ENCODE peak calls at places on chromosomes 12 and 14, in six cellular contexts. One of them, this sample, is unnamed.

GRCh38 chr14:96502621-96503251 is 554 bp downstream of the PAPOLA start:
- DNase-seq in AG09309: no peak
- DNase-seq in adrenal gland: peak; percentile 64
- DNase-seq in astrocyte of the spinal cord: peak; percentile 22
- DNase-seq in IMR-90: peak; percentile 13
- DNase-seq in fibroblast of the aortic adventitia: peak; percentile 25
- DNase-seq in this sample: peak; percentile 35

GRCh38 chr12:122894173-122895121 is 1.5 kb downstream of the VPS37B start:
- DNase-seq in AG09309: no peak
- DNase-seq in adrenal gland: no peak
- DNase-seq in astrocyte of the spinal cord: no peak
- DNase-seq in IMR-90: no peak
- DNase-seq in fibroblast of the aortic adventitia: no peak
- DNase-seq in this sample: no peak

GRCh38 chr12:69824028-69824427 is 999 bp upstream of the MYRFL start:
- DNase-seq in AG09309: no peak
- DNase-seq in adrenal gland: no peak
- DNase-seq in astrocyte of the spinal cord: no peak
- DNase-seq in IMR-90: no peak
- DNase-seq in fibroblast of the aortic adventitia: no peak
- DNase-seq in this sample: no peak

GRCh38 chr12:113005759-113006158 is 27.4 kb downstream of the OAS2 start:
- DNase-seq in AG09309: no peak
- DNase-seq in adrenal gland: no peak
- DNase-seq in astrocyte of the spinal cord: no peak
- DNase-seq in IMR-90: no peak
- DNase-seq in fibroblast of the aortic adventitia: peak; percentile 31
- DNase-seq in this sample: peak; percentile 17

GRCh38 chr12:66493841-66494240 is 185.0 kb downstream of the GRIP1 start:
- DNase-seq in AG09309: no peak
- DNase-seq in adrenal gland: no peak
- DNase-seq in astrocyte of the spinal cord: no peak
- DNase-seq in IMR-90: no peak
- DNase-seq in fibroblast of the aortic adventitia: no peak
- DNase-seq in this sample: no peak

GRCh38 chr12:38384816-38385491 is 68.4 kb downstream of the ALG10B start:
- DNase-seq in AG09309: no peak
- DNase-seq in adrenal gland: no peak
- DNase-seq in astrocyte of the spinal cord: no peak
- DNase-seq in IMR-90: no peak
- DNase-seq in fibroblast of the aortic adventitia: no peak
- DNase-seq in this sample: no peak

GRCh38 chr12:93753285-93753684 is 76.1 kb downstream of the CRADD start:
- DNase-seq in AG09309: no peak
- DNase-seq in adrenal gland: no peak
- DNase-seq in astrocyte of the spinal cord: no peak
- DNase-seq in IMR-90: no peak
- DNase-seq in fibroblast of the aortic adventitia: no peak
- DNase-seq in this sample: no peak

GRCh38 chr14:105430535-105430934 is 10.9 kb downstream of the MTA1 start:
- DNase-seq in AG09309: no peak
- DNase-seq in adrenal gland: peak; percentile 63
- DNase-seq in astrocyte of the spinal cord: peak; percentile 45
- DNase-seq in IMR-90: peak; percentile 66
- DNase-seq in fibroblast of the aortic adventitia: peak; percentile 71
- DNase-seq in this sample: peak; percentile 84

GRCh38 chr12:7907009-7907408 is 29.0 kb downstream of the SLC2A3 start:
- DNase-seq in AG09309: peak; percentile 4
- DNase-seq in adrenal gland: peak; percentile 46
- DNase-seq in astrocyte of the spinal cord: peak; percentile 55
- DNase-seq in IMR-90: peak; percentile 61
- DNase-seq in fibroblast of the aortic adventitia: peak; percentile 46
- DNase-seq in this sample: peak; percentile 43
- TF ChIP-seq CTCF in AG09309: peak; percentile 41
- TF ChIP-seq CTCF in adrenal gland: peak; percentile 18
- TF ChIP-seq CTCF in astrocyte of the spinal cord: peak; percentile 51
- TF ChIP-seq CTCF in IMR-90: peak; percentile 52
- TF ChIP-seq CTCF in fibroblast of the aortic adventitia: peak; percentile 42
- TF ChIP-seq CTCF in this sample: peak; percentile 39

GRCh38 chr14:20334017-20334416 is 938 bp upstream of the CCNB1IP1 start:
- DNase-seq in AG09309: no peak
- DNase-seq in adrenal gland: no peak
- DNase-seq in astrocyte of the spinal cord: no peak
- DNase-seq in IMR-90: no peak
- DNase-seq in fibroblast of the aortic adventitia: no peak
- DNase-seq in this sample: no peak
- H3K4me3 ChIP-seq in AG09309: no peak overlapping the region
- H3K4me3 ChIP-seq in adrenal gland: no peak overlapping the region
- H3K4me3 ChIP-seq in astrocyte of the spinal cord: no peak overlapping the region
- H3K4me3 ChIP-seq in IMR-90: no peak overlapping the region
- H3K4me3 ChIP-seq in fibroblast of the aortic adventitia: no peak overlapping the region
- H3K4me3 ChIP-seq in this sample: no peak overlapping the region

DNA sequence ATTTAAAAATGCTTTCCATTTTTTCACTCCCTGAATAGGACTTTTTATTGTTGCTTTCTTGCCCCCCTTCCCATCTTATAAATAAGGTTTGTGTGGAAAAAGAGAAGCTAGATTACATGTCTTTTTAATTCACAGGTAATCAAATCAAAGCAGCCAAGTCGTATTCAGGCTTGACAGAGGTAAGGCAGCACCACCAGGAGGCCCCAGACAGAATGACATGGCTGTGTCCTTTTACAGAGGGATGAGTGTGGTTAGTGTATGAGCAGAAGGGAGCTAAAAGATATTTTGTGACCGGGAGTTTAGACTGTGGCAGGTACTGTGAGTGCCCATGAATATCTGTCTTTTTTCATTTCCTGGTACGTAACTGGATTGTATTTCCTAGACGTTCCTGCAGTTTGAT is 596.1 kb downstream of the ETNK1 start:
- DNase-seq in AG09309: no peak
- DNase-seq in adrenal gland: no peak
- DNase-seq in astrocyte of the spinal cord: no peak
- DNase-seq in IMR-90: no peak
- DNase-seq in fibroblast of the aortic adventitia: no peak
- DNase-seq in this sample: no peak
- TF ChIP-seq CTCF in AG09309: no peak
- TF ChIP-seq CTCF in adrenal gland: no peak
- TF ChIP-seq CTCF in astrocyte of the spinal cord: peak; percentile 38
- TF ChIP-seq CTCF in IMR-90: no peak
- TF ChIP-seq CTCF in fibroblast of the aortic adventitia: peak; percentile 17
- TF ChIP-seq CTCF in this sample: peak; percentile 2

DNA sequence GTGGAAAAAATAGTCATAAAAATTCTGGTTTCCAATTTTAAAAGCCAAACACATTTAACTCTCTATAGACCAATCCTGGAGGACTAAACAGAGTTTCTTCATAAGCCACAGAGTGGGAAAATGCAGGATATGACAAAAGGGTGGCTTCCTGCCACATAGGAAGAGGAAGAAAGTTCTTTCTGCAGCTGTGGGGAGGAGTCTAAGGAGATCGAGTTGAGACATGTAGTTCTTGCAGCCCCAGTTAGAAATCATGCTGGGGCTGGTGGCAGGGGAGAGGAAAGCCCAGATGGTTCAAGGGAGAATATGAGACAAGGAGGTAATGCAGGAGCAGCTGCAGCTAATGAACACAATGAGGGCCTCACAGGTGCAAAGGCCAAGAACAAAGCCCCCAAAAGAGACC is 85.0 kb upstream of the ARID2 start:
- DNase-seq in AG09309: no peak
- DNase-seq in adrenal gland: no peak
- DNase-seq in astrocyte of the spinal cord: peak; percentile 19
- DNase-seq in IMR-90: peak; percentile 71
- DNase-seq in fibroblast of the aortic adventitia: peak; percentile 55
- DNase-seq in this sample: peak; percentile 75
- H3K4me3 ChIP-seq in AG09309: no peak overlapping the region
- H3K4me3 ChIP-seq in adrenal gland: no peak overlapping the region
- H3K4me3 ChIP-seq in astrocyte of the spinal cord: no peak overlapping the region
- H3K4me3 ChIP-seq in IMR-90: no peak overlapping the region
- H3K4me3 ChIP-seq in fibroblast of the aortic adventitia: no peak overlapping the region
- H3K4me3 ChIP-seq in this sample: no peak overlapping the region

GRCh38 chr14:78835052-78835451 is 664.9 kb downstream of the NRXN3 start:
- DNase-seq in AG09309: no peak
- DNase-seq in adrenal gland: no peak
- DNase-seq in astrocyte of the spinal cord: no peak
- DNase-seq in IMR-90: no peak
- DNase-seq in fibroblast of the aortic adventitia: no peak
- DNase-seq in this sample: no peak

GRCh38 chr14:78835909-78836308 is 665.7 kb downstream of the NRXN3 start:
- DNase-seq in AG09309: no peak
- DNase-seq in adrenal gland: no peak
- DNase-seq in astrocyte of the spinal cord: no peak
- DNase-seq in IMR-90: no peak
- DNase-seq in fibroblast of the aortic adventitia: no peak
- DNase-seq in this sample: no peak

GRCh38 chr14:78840898-78841297 is 670.7 kb downstream of the NRXN3 start:
- DNase-seq in AG09309: no peak
- DNase-seq in adrenal gland: no peak
- DNase-seq in astrocyte of the spinal cord: no peak
- DNase-seq in IMR-90: no peak
- DNase-seq in fibroblast of the aortic adventitia: no peak
- DNase-seq in this sample: no peak

GRCh38 chr14:78836777-78837176 is 666.6 kb downstream of the NRXN3 start:
- DNase-seq in AG09309: peak; percentile 10
- DNase-seq in adrenal gland: no peak
- DNase-seq in astrocyte of the spinal cord: peak; percentile 64
- DNase-seq in IMR-90: peak; percentile 52
- DNase-seq in fibroblast of the aortic adventitia: peak; percentile 52
- DNase-seq in this sample: peak; percentile 60
- TF ChIP-seq CTCF in AG09309: peak; percentile 44
- TF ChIP-seq CTCF in adrenal gland: no peak
- TF ChIP-seq CTCF in astrocyte of the spinal cord: peak; percentile 53
- TF ChIP-seq CTCF in IMR-90: peak; percentile 37
- TF ChIP-seq CTCF in fibroblast of the aortic adventitia: peak; percentile 28
- TF ChIP-seq CTCF in this sample: peak; percentile 40

GRCh38 chr14:70698288-70698687 is 56.6 kb downstream of the TTC9 start:
- DNase-seq in AG09309: no peak
- DNase-seq in adrenal gland: peak; percentile 23
- DNase-seq in astrocyte of the spinal cord: peak; percentile 32
- DNase-seq in IMR-90: peak; percentile 19
- DNase-seq in fibroblast of the aortic adventitia: peak; percentile 50
- DNase-seq in this sample: peak; percentile 12
- H3K4me3 ChIP-seq in AG09309: no peak overlapping the region
- H3K4me3 ChIP-seq in adrenal gland: no peak overlapping the region
- H3K4me3 ChIP-seq in astrocyte of the spinal cord: no peak overlapping the region
- H3K4me3 ChIP-seq in IMR-90: no peak overlapping the region
- H3K4me3 ChIP-seq in fibroblast of the aortic adventitia: no peak overlapping the region
- H3K4me3 ChIP-seq in this sample: no peak overlapping the region

DNA sequence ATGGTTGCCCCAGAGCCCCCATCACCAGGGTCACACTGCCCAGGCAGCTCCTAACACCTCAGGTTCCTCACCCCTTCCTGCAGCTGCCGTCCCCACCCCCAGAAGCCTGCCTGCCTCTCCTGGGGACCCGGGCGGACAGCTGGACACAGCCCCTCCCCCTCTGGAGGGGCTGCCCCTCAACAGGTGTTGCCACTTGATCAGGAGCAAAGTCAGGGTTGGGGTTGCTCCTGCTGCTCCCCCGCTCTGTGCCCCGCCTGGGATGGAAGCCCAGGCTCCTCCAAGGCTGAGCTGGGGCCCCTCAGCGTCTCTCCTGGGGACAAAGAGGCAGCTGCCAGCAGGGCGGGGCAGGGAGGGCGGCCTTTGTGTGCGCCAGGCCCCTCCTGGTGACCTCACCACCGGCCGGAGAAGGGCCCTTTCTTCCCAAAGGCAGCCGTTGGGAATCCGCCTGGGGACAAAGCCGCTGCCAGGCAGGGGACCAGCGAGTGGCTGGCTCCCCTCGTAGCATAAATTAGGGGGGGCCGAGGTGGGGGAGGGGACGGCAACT is 13.6 kb downstream of the TRMT61A start:
- DNase-seq in AG09309: no peak
- DNase-seq in adrenal gland: no peak
- DNase-seq in astrocyte of the spinal cord: no peak
- DNase-seq in IMR-90: no peak
- DNase-seq in fibroblast of the aortic adventitia: no peak
- DNase-seq in this sample: no peak
- TF ChIP-seq CTCF in AG09309: no peak
- TF ChIP-seq CTCF in adrenal gland: no peak
- TF ChIP-seq CTCF in astrocyte of the spinal cord: no peak
- TF ChIP-seq CTCF in IMR-90: no peak
- TF ChIP-seq CTCF in fibroblast of the aortic adventitia: no peak
- TF ChIP-seq CTCF in this sample: no peak

DNA sequence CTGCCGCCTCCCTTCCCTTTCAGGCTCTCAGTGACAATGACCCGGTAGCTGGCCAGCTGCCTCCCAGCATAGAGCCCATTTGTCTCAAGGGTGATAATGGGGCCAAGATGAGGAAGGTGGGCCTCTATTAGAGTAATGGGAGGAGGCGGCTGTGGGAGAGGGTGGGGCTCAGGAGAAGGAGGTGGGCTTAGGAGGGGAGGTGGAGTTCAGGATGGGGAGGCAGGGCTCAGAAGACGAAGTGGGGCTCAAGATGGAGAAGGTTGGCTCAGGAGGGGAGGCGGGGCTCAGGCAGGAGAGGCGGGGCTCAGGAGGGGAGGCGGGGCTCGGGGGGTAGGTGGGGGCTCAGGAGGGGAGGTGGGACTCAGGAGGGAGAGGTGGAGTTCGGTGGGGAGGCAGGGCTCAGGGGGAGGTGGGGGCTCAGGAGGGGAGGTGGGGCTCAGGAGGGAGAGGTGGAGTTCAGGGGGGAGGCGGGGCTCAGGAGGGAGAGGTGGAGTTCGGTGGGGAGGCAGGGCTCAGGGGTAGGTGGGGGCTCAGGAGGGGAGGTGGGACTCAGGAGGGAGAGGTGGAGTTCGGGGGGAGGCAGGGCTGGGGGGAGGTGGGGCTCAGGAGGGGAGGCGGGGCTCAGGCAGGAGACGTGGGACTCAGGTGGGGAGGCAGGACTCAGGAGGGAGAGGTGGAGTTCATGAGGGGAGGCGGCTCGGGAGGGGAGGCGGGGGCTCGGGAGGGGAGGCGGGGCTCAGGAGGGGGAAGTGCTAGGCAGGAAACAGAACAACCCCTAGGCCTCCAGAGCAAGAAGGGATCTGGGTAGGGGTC is 36.8 kb downstream of the IQSEC3 start:
- DNase-seq in AG09309: no peak
- DNase-seq in adrenal gland: no peak
- DNase-seq in astrocyte of the spinal cord: no peak
- DNase-seq in IMR-90: no peak
- DNase-seq in fibroblast of the aortic adventitia: no peak
- DNase-seq in this sample: no peak
- H3K4me3 ChIP-seq in AG09309: no peak overlapping the region
- H3K4me3 ChIP-seq in adrenal gland: no peak overlapping the region
- H3K4me3 ChIP-seq in astrocyte of the spinal cord: no peak overlapping the region
- H3K4me3 ChIP-seq in IMR-90: no peak overlapping the region
- H3K4me3 ChIP-seq in fibroblast of the aortic adventitia: no peak overlapping the region
- H3K4me3 ChIP-seq in this sample: no peak overlapping the region

GRCh38 chr12:267581-268482 is 5.2 kb upstream of the SLC6A13 start:
- DNase-seq in AG09309: no peak
- DNase-seq in adrenal gland: no peak
- DNase-seq in astrocyte of the spinal cord: peak; percentile 32
- DNase-seq in IMR-90: peak; percentile 39
- DNase-seq in fibroblast of the aortic adventitia: no peak
- DNase-seq in this sample: no peak
- TF ChIP-seq CTCF in AG09309: no peak
- TF ChIP-seq CTCF in adrenal gland: no peak
- TF ChIP-seq CTCF in astrocyte of the spinal cord: no peak
- TF ChIP-seq CTCF in IMR-90: no peak
- TF ChIP-seq CTCF in fibroblast of the aortic adventitia: no peak
- TF ChIP-seq CTCF in this sample: no peak

DNA sequence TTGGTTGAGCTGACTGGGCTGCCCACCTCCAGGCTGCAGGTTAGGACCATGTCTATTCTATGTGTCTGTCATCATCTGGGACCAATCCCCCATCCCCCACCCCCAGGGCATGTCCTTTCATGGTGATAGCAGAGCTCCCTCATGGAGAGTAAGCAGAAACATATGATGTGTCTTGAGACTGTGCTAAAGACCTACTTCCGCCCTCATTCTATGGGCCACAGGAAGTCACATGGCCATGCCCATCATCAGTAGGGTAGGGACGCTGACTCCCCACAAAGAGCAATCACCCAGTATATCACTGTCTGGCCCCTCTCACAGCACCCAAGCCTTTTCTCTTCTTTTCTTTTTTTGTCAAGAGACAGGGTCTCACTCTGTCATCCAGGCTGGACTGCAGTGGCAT is 99.7 kb downstream of the CMKLR1 start:
- DNase-seq in AG09309: no peak
- DNase-seq in adrenal gland: no peak
- DNase-seq in astrocyte of the spinal cord: no peak
- DNase-seq in IMR-90: no peak
- DNase-seq in fibroblast of the aortic adventitia: no peak
- DNase-seq in this sample: no peak
- H3K4me3 ChIP-seq in AG09309: no peak overlapping the region
- H3K4me3 ChIP-seq in adrenal gland: no peak overlapping the region
- H3K4me3 ChIP-seq in astrocyte of the spinal cord: no peak overlapping the region
- H3K4me3 ChIP-seq in IMR-90: no peak overlapping the region
- H3K4me3 ChIP-seq in fibroblast of the aortic adventitia: no peak overlapping the region
- H3K4me3 ChIP-seq in this sample: no peak overlapping the region

This sample was measured in fibroblast of pulmonary artery.